ENCODE peak calls at places on chromosomes 12 and 14, in seven cellular contexts. O, G, E, N, U, R and T are unnamed samples.
A peak's percentile ranks its signal among the peaks of the same experiment; 100 is the strongest.

GRCh38 chr14:84409435-84409834 is 1120.5 kb upstream of the FLRT2 start:
- DNase-seq in R (no peak), E (peak; percentile 7), O (no peak), U (no peak), N (no peak), G (no peak), T (no peak)

GRCh38 chr14:84162658-84163057 is 1367.3 kb upstream of the FLRT2 start:
- DNase-seq in N (no peak), O (no peak), R (peak; percentile 28), E (no peak), U (no peak), G (no peak), T (no peak)

GRCh38 chr12:49622501-49623141 is 740 bp upstream of the PRPF40B start:
- DNase-seq in U (no peak), N (peak; percentile 42), O (peak; percentile 58), E (peak; percentile 33), G (no peak), R (peak; percentile 59), T (no peak)

GRCh38 chr14:83764656-83765055 is 1765.3 kb upstream of the FLRT2 start:
- DNase-seq in U (no peak), G (no peak), E (no peak), R (no peak), O (no peak), N (no peak), T (no peak)

GRCh38 chr14:91115986-91116385 is 2.1 kb downstream of the DGLUCY start:
- DNase-seq in R (no peak), N (no peak), O (no peak), G (no peak), U (no peak), E (peak; percentile 20), T (no peak)

GRCh38 chr12:13000616-13000934 is 510 bp upstream of the HEBP1 start:
- DNase-seq in R (peak; percentile 62), G (no peak), O (peak; percentile 79), N (no peak), U (no peak), E (no peak), T (no peak)

GRCh38 chr12:104055686-104056388 is 5.8 kb upstream of the GLT8D2 start:
- DNase-seq in R (no peak), E (peak; percentile 59), U (peak; percentile 46), O (no peak), N (peak; percentile 72), G (peak; percentile 22), T (peak; percentile 85)

GRCh38 chr14:90599339-90599738 is 202.5 kb downstream of the CALM1 start:
- DNase-seq in U (no peak), G (no peak), E (no peak), N (no peak), O (no peak), R (no peak), T (no peak)

GRCh38 chr12:116076399-116076798 is 201.1 kb downstream of the MED13L start:
- DNase-seq in N (no peak), G (no peak), O (no peak), U (no peak), E (peak; percentile 34), R (no peak), T (no peak)

GRCh38 chr14:106141242-106142220 is 615.1 kb downstream of the TMEM121 start:
- DNase-seq in O (no peak), E (no peak), N (no peak), G (no peak), R (no peak), U (no peak), T (no peak)

GRCh38 chr12:92021665-92022033 is 124.0 kb downstream of the BTG1 start:
- DNase-seq in G (no peak), R (no peak), O (peak; percentile 74), U (no peak), E (no peak), N (no peak), T (no peak)

GRCh38 chr14:64808449-64808848 is 71.3 kb downstream of the SPTB start:
- DNase-seq in N (no peak), R (no peak), U (no peak), O (no peak), E (no peak), G (no peak), T (no peak)

GRCh38 chr14:60651936-60652673 is 2.8 kb upstream of the SIX1 start:
- DNase-seq in N (no peak), R (no peak), E (no peak), G (no peak), O (peak; percentile 60), U (no peak), T (no peak)

GRCh38 chr12:60393093-60393492 is 797.3 kb downstream of the SLC16A7 start:
- DNase-seq in O (no peak), G (no peak), E (no peak), N (no peak), U (no peak), R (no peak), T (no peak)

GRCh38 chr12:22461786-22462185 is 82.6 kb downstream of the C2CD5 start:
- DNase-seq in N (no peak), G (no peak), O (no peak), E (no peak), U (no peak), R (no peak), T (no peak)

GRCh38 chr12:33588082-33588712 is 148.6 kb upstream of the SYT10 start:
- DNase-seq in U (no peak), E (peak; percentile 81), N (peak; percentile 19), G (peak; percentile 57), R (no peak), O (peak; percentile 66), T (no peak)

GRCh38 chr12:109888179-109889020 is 8.1 kb upstream of the GLTP start:
- DNase-seq in U (no peak), O (no peak), R (no peak), E (peak; percentile 95), G (peak; percentile 30), N (no peak), T (no peak)

GRCh38 chr12:12529783-12530421 is 32.8 kb downstream of the DUSP16 start:
- DNase-seq in G (no peak), U (no peak), E (no peak), N (no peak), O (no peak), R (no peak), T (no peak)

GRCh38 chr12:27970391-27970980 is 2.0 kb downstream of the PTHLH start:
- DNase-seq in G (peak; percentile 24), N (peak; percentile 47), R (peak; percentile 43), O (peak; percentile 74), U (peak; percentile 56), E (peak; percentile 68), T (no peak)

GRCh38 chr12:27969901-27970390 is 2.6 kb downstream of the PTHLH start:
- DNase-seq in N (peak; percentile 64), R (peak; percentile 75), O (peak; percentile 90), E (peak; percentile 80), G (peak; percentile 45), U (peak; percentile 59), T (peak; percentile 56)

GRCh38 chr12:27972721-27973120 is at the start of gene PTHLH:
- DNase-seq in E (no peak), O (no peak), N (no peak), U (no peak), G (no peak), R (no peak), T (no peak)

GRCh38 chr12:27971606-27972005 is 927 bp downstream of the PTHLH start:
- DNase-seq in R (no peak), U (no peak), N (no peak), E (no peak), G (no peak), O (no peak), T (no peak)

DNA sequence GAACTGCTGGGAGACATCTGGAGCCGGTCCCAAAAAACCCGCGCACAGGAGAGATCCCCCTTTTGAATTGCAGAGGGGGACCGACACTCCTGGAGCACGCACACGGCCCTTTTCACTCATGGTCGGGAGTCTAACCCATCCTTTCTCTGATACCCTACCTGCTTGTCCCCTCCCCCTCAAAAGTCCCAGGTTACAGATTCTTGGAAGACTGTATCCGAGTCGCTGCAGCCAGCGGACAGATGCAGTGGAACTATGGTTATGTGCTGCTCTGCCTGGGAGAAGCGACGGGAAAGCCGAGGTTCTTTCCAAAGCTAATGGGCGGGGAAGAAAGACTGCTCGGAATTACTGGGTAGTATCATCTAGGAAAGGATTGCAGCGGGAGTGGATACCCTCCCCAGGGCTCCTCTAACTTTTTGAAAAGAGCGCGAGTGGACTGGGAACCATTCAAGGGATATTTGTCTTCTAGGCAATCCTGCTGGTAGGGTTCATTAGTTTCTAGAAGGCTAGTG is 1.5 kb downstream of the PTHLH start:
- DNase-seq in E (peak; percentile 44), U (no peak), G (peak; percentile 28), O (peak; percentile 61), R (peak; percentile 14), N (no peak), T (no peak)
- H3K4me1 ChIP-seq in E (peaks cover 11% of the 10 kb centered on the region), U (no peaks in the 10 kb centered on the region), G (peaks cover 19% of the 10 kb centered on the region), O (peaks cover 25% of the 10 kb centered on the region), R (peaks cover 4% of the 10 kb centered on the region), N (peaks cover 2% of the 10 kb centered on the region), T (peaks cover 30% of the 10 kb centered on the region)

DNA sequence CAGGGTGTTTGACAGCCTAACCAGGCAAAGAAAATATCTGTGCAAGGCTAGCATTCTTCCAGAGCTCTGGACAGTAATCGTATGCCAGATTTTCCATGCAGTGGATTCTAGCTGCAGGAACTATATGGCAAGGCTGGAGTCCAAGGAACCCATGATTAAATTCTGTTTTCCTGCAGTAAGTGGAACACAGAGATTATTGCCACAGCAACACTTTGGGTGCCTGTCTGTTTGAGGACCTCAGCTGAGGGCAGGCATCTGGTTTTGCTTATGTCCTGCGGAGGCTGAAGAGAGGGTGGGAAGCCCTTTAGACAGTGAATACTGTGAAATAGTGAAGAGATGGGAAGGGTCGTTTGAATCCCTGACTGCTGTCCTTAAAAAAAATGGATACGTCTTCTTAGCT is 104.4 kb downstream of the DAD1 start:
- DNase-seq in O (no peak), U (no peak), G (no peak), R (peak; percentile 60), E (peak; percentile 50), N (no peak), T (no peak)
- H3K27ac ChIP-seq in O (no peak overlapping the region), U (no peak overlapping the region), G (no peak overlapping the region), R (no peak overlapping the region), E (no peak overlapping the region), N (peak overlapping the region; percentile 87), T (no peak overlapping the region)

DNA sequence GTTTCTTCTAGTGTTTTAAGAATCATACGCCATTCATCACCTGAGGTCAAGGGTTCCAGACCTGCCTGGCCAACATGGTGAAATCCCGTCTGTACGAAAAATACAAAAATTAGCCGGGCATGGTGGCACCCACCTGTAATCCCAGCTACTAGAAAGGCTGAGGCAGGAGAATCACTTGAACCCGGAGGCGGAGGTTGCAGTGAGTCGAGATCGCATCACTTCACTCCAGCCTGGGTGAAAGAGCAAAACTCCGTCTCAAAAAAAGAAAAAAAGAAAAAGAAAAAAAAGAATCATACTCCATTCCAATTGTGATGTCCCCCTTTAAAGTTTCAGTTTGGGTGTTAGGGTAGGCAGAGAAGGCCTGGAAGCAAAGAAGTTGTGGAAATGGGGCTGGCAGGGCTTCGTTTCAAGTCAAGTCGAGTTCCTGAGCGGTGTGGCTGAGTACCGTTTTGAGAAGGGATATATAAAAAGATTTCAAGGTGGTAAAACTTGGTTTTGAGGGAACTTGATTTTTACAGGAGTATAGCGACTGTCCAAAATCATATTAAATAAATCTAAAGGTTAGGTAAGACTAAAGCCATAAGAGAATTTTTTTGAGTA is 1.5 kb upstream of the TAOK3 start:
- DNase-seq in E (no peak), N (no peak), O (no peak), G (no peak), U (no peak), R (no peak), T (no peak)
- H3K4me3 ChIP-seq in E (no peak overlapping the region), N (no peak overlapping the region), O (no peak overlapping the region), G (no peak overlapping the region), U (no peak overlapping the region), R (no peak overlapping the region), T (no peak overlapping the region)

DNA sequence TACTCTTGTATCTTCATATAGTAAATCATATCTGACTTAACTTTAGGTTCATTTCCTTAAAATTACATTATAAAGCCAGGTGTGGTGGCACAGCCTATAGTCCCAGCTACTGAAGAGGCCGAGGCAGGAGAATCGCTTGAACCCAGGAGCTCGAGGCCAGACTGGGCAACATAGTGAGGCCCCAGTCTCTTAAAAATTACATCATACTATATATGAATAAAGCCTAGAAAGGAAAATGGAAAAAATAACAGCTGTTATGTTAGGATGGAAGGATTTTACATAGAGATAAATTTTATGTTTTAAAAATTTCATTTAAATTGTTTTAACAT is 4.2 kb downstream of the HECTD1 start:
- DNase-seq in O (no peak), U (no peak), N (no peak), E (no peak), R (no peak), G (no peak), T (no peak)
- H3K4me1 ChIP-seq in O (peaks cover 20% of the 10 kb centered on the region), U (peaks cover 6% of the 10 kb centered on the region), N (peaks cover 1% of the 10 kb centered on the region), E (peaks cover under 1% of the 10 kb centered on the region), R (peaks cover 15% of the 10 kb centered on the region), G (peaks cover 3% of the 10 kb centered on the region), T (peaks cover 56% of the 10 kb centered on the region)